ENCODE peak calls at places on chromosome 14, in five cellular contexts. Q is OCI-LY7, N is transverse colon, B is heart right ventricle, J is A549. D is an unnamed sample.

GRCh38 chr14:59897757-59898383 is 22.1 kb upstream of the LRRC9 start:
- DNase-seq in Q (peak; percentile 18), J (peak; percentile 13), N (peak; percentile 21), B (no peak), D (no peak)

GRCh38 chr14:81579115-81579514 is 45.5 kb upstream of the SEL1L start:
- DNase-seq in J (no peak), N (no peak), Q (no peak), B (no peak), D (no peak)

GRCh38 chr14:51870620-51871019 is 10.2 kb downstream of the GNG2 start:
- DNase-seq in Q (no peak), N (no peak), B (no peak), J (no peak), D (no peak)

GRCh38 chr14:85122690-85123089 is 407.3 kb upstream of the FLRT2 start:
- DNase-seq in B (no peak), Q (no peak), J (no peak), N (no peak), D (no peak)

GRCh38 chr14:52485350-52485960 is 66.8 kb downstream of the TXNDC16 start:
- DNase-seq in J (no peak), N (no peak), Q (no peak), B (no peak), D (no peak)

GRCh38 chr14:100067971-100068959 is 3.0 kb downstream of the EVL start:
- DNase-seq in B (peak; percentile 28), N (peak; percentile 66), Q (peak; percentile 75), J (no peak), D (no peak)

GRCh38 chr14:36094963-36095362 is 81.6 kb downstream of the PTCSC3 start:
- DNase-seq in Q (no peak), N (no peak), B (no peak), J (no peak), D (no peak)

GRCh38 chr14:90381011-90381790 is 15.6 kb upstream of the CALM1 start:
- DNase-seq in J (no peak), B (peak; percentile 26), N (peak; percentile 71), Q (peak; percentile 47), D (no peak)

GRCh38 chr14:23361320-23361719 is 3.7 kb downstream of the EFS start:
- DNase-seq in N (no peak), Q (no peak), J (no peak), B (no peak), D (no peak)

GRCh38 chr14:65594153-65594881 is 181.8 kb downstream of the FUT8 start:
- DNase-seq in J (peak; percentile 13), B (no peak), N (peak; percentile 62), Q (no peak), D (peak; percentile 13)

GRCh38 chr14:61875483-61875882 is 113.3 kb downstream of the SNAPC1 start:
- DNase-seq in J (no peak), Q (no peak), B (no peak), N (no peak), D (no peak)

GRCh38 chr14:39265032-39265431 is 31.3 kb downstream of the MIA2 start:
- DNase-seq in N (no peak), Q (peak; percentile 44), B (no peak), J (no peak), D (no peak)

GRCh38 chr14:63362305-63362914 is 43.7 kb upstream of the GPHB5 start:
- DNase-seq in N (peak; percentile 13), B (no peak), Q (no peak), J (no peak), D (no peak)

GRCh38 chr14:86625637-86626036 is 1095.7 kb downstream of the FLRT2 start:
- DNase-seq in N (no peak), B (no peak), J (no peak), Q (no peak), D (no peak)

GRCh38 chr14:64364907-64365306 is 23.2 kb upstream of the MTHFD1 start:
- DNase-seq in J (no peak), Q (no peak), N (no peak), B (no peak), D (no peak)

GRCh38 chr14:101109981-101110728 is 206.6 kb upstream of the RTL1 start:
- DNase-seq in J (no peak), N (no peak), Q (no peak), B (no peak), D (no peak)

GRCh38 chr14:75200451-75200850 is 24.0 kb upstream of the TMED10 start:
- DNase-seq in N (peak; percentile 88), B (no peak), Q (no peak), J (no peak), D (no peak)

GRCh38 chr14:75197338-75197737 is 20.9 kb upstream of the TMED10 start:
- DNase-seq in N (no peak), J (no peak), B (no peak), Q (no peak), D (no peak)

GRCh38 chr14:75196064-75196463 is 19.7 kb upstream of the TMED10 start:
- DNase-seq in Q (no peak), J (no peak), N (no peak), B (no peak), D (no peak)

GRCh38 chr14:75196468-75196867 is 20.1 kb upstream of the TMED10 start:
- DNase-seq in J (no peak), Q (peak; percentile 34), B (no peak), N (peak; percentile 42), D (no peak)

DNA sequence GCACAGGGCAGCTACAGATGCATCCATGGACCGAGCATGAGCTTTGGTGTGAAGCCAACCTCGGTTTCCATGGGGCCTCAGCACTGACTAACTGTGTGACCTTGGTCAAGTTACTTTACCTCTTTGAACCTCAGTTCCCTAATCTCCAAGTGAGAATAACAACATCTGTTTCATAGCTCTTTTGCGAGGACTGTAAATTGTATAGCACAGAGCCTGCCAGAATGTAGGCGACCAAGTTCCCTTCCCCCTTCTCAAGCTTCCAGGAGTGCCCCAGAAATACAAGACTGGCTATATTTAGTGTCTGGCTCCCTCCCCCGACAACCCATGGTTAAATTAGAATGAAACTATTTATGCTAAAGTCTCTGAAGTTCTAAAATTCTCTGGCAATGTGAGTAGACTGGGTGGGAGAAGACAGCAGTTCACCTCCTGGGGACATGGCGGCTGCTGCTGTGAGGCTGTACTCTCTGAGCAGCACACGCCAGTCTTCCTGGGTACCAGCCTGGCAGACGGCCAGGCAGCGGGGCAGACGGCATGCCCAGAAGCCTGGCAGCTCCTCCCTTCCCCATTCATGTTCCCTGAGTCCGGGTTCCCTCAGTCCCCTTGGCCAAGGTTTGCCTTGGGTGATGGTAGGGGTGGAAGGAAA is 22.0 kb upstream of the TMED10 start:
- DNase-seq in J (no peak), Q (no peak), N (peak; percentile 36), B (peak; percentile 20), D (no peak)
- H3K4me1 ChIP-seq in J (peaks cover 9% of the 10 kb centered on the region), Q (no peaks in the 10 kb centered on the region), N (peaks cover 11% of the 10 kb centered on the region), B (no peaks in the 10 kb centered on the region), D (no peaks in the 10 kb centered on the region)

GRCh38 chr14:84087986-84088531 is 1441.9 kb upstream of the FLRT2 start:
- DNase-seq in J (no peak), B (no peak), Q (no peak), N (no peak), D (no peak)
- H3K4me3 ChIP-seq in J (no peak overlapping the region), B (no peak overlapping the region), Q (no peak overlapping the region), N (no peak overlapping the region), D (no peak overlapping the region)

DNA sequence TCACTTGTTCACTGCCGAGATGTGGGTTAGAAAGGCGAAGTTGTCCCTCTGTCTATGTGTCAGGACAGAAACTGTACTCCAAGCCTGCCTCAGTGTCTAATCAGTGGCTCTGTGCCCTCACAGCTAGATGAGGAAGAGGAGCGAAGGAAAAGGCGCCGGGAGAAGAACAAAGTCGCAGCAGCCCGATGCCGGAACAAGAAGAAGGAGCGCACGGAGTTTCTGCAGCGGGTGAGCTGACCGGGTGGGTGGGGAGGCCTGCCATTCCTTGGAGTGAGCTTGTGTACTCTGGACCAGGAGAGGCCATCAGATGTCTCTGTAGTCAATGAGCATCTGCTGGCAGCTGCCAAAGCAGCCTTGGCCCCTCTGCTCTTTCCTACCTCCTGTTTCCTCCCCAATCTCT is 33.5 kb downstream of the JDP2 start:
- DNase-seq in J (no peak), B (no peak), Q (no peak), N (no peak), D (no peak)
- H3K4me1 ChIP-seq in J (peaks cover 6% of the 10 kb centered on the region), B (peaks cover 36% of the 10 kb centered on the region), Q (peaks cover 32% of the 10 kb centered on the region), N (peaks cover 15% of the 10 kb centered on the region), D (peaks cover 4% of the 10 kb centered on the region)

GRCh38 chr14:31203414-31203742 is 4.2 kb downstream of the HECTD1 start:
- DNase-seq in B (no peak), J (no peak), Q (no peak), N (no peak), D (no peak)

GRCh38 chr14:31207287-31207745 is 277 bp downstream of the HECTD1 start:
- DNase-seq in N (no peak), B (no peak), Q (peak; percentile 85), J (no peak), D (no peak)

GRCh38 chr14:31206536-31207286 is 882 bp downstream of the HECTD1 start:
- DNase-seq in B (peak; percentile 7), Q (peak; percentile 69), N (peak; percentile 47), J (no peak), D (no peak)

GRCh38 chr14:31205681-31206535 is 1.7 kb downstream of the HECTD1 start:
- DNase-seq in J (no peak), Q (peak; percentile 46), B (no peak), N (no peak), D (no peak)

GRCh38 chr14:31204593-31205534 is 2.7 kb downstream of the HECTD1 start:
- DNase-seq in B (no peak), J (no peak), N (no peak), Q (no peak), D (no peak)
- H3K4me3 ChIP-seq in B (peak overlapping the region; percentile 92), J (peak overlapping the region; percentile 92), N (peak overlapping the region; percentile 96), Q (peak overlapping the region; percentile 96), D (no peak overlapping the region)

GRCh38 chr14:55098561-55098898 is 30.5 kb upstream of the LGALS3 start:
- DNase-seq in J (no peak), B (no peak), N (no peak), Q (no peak), D (no peak)
- H3K4me1 ChIP-seq in J (peaks cover 36% of the 10 kb centered on the region), B (peaks cover 42% of the 10 kb centered on the region), N (peaks cover 23% of the 10 kb centered on the region), Q (peaks cover 36% of the 10 kb centered on the region), D (peaks cover 6% of the 10 kb centered on the region)

D was measured in iPS DF 6.9.